ENCODE peak calls at places on chromosome 3, in four cellular contexts. D, B, K and I are unnamed samples.

GRCh38 chr3:130935761-130936160 is 41.9 kb downstream of the ATP2C1 start:
- DNase-seq in D (no peak), B (no peak), K (no peak), I (no peak)

GRCh38 chr3:186510374-186511079 is 33.7 kb downstream of the CRYGS start:
- DNase-seq in D (no peak), B (no peak), K (no peak), I (peak; percentile 18)

GRCh38 chr3:119469378-119470189 is 821 bp downstream of the POGLUT1 start:
- DNase-seq in D (no peak), B (no peak), K (no peak), I (no peak)

GRCh38 chr3:125008766-125009165 is 47.0 kb downstream of the HEG1 start:
- DNase-seq in D (no peak), B (no peak), K (no peak), I (no peak)

GRCh38 chr3:133330542-133330941 is 69.3 kb upstream of the BFSP2 start:
- DNase-seq in D (no peak), B (no peak), K (no peak), I (no peak)

GRCh38 chr3:63724987-63725386 is 72.5 kb downstream of the SNTN start:
- DNase-seq in D (no peak), B (peak; percentile 70), K (no peak), I (peak; percentile 93)

GRCh38 chr3:14915636-14916222 is 31.7 kb upstream of the NR2C2 start:
- DNase-seq in D (no peak), B (no peak), K (no peak), I (no peak)

GRCh38 chr3:171088984-171089754 is 62.6 kb upstream of the SLC2A2 start:
- DNase-seq in D (no peak), B (no peak), K (no peak), I (peak; percentile 87)

GRCh38 chr3:178083906-178084823 is 452.1 kb upstream of the KCNMB2 start:
- DNase-seq in D (no peak), B (no peak), K (no peak), I (no peak)

GRCh38 chr3:178078933-178079332 is 457.3 kb upstream of the KCNMB2 start:
- DNase-seq in D (peak; percentile 82), B (no peak), K (no peak), I (no peak)

GRCh38 chr3:178082508-178082907 is 453.7 kb upstream of the KCNMB2 start:
- DNase-seq in D (no peak), B (no peak), K (no peak), I (no peak)

GRCh38 chr3:178076718-178077117 is 459.5 kb upstream of the KCNMB2 start:
- DNase-seq in D (no peak), B (no peak), K (no peak), I (no peak)

DNA sequence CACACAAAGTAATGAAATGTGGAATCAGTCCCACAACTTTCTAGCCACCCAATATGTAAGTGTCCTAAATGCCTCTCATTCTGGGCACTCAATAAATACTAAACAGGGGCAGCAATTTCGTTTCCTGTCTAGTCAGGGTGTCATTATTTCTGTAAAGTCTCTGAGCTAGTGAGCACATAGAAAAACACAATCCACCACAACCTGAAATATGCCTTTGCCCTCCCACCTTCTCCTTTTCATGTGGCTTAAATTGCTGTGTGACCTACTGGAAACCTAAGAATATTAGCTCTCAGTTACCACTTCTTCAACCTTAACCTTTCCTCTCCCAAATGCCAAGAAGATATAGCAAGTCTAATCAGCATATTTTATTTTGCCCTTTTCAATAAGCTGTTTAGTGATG is 456.3 kb upstream of the KCNMB2 start:
- DNase-seq in D (no peak), B (no peak), K (no peak), I (no peak)
- H3K4me1 ChIP-seq in D (peaks cover 26% of the 10 kb centered on the region), B (peaks cover 7% of the 10 kb centered on the region), K (peaks cover 47% of the 10 kb centered on the region), I (no peaks in the 10 kb centered on the region)

DNA sequence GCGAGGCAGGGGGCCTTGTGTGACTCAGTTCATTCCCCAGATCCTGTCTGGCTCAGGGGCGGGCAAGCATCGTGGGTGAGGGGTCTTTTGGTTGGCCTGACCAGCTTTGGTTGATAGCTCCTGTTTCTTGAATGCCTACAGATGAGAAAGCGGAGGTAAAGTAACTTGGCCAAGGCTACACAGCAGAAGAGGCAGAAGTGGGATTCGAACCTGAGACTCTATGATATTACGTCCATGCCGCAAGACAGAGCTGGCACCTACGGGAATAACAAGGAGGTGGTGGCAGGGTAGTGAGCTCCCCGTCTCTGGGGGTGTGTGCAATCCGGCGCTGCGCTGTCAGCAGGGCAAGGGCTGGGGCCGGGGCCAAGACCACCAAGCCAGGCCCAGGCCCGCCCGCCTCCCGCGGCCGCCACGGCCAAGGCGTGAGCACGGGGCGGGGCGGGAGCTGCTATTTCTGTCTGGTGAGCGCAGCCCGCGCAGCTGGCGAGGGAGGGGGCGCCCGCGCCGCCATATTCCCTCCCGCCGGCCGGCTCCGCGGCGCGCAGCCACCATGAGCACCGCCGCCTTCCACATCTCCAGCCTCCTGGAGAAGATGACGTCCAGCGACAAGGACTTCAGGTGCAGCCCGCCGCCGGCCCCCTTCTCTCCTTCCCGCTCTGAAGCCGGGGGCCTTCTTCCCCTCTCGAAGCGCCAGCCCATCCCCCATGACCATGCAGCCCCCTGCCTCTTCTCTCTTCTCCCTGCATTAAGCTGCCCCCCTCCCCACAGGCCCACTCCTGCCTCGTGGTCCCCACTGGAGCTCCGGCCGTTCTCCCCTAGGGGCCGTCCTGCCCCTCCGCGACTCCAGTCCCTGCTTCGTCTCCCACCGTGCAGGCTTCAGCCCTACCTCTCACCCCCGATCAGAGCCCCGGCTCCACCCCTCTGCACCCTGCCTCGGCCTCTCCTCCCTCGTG is at the start of gene CAND2:
- DNase-seq in D (peak; percentile 75), B (peak; percentile 80), K (peak; percentile 80), I (no peak)
- H3K27ac ChIP-seq in D (peak within 1 kb of the TSS; percentile 94), B (no peak within 1 kb of the TSS), K (peak within 1 kb of the TSS; percentile 95), I (no peak within 1 kb of the TSS)

GRCh38 chr3:10599017-10599416 is 93.6 kb upstream of the ATP2B2 start:
- DNase-seq in D (no peak), B (no peak), K (no peak), I (no peak)
- H3K27me3 ChIP-seq in D (peaks cover 49% of the 10 kb centered on the region), B (no peaks in the 10 kb centered on the region), K (peaks cover 37% of the 10 kb centered on the region), I (peaks cover 13% of the 10 kb centered on the region)

GRCh38 chr3:7095116-7095515 is 234.2 kb downstream of the GRM7 start:
- DNase-seq in D (no peak), B (no peak), K (no peak), I (no peak)
- H3K4me1 ChIP-seq in D (no peaks in the 10 kb centered on the region), B (no peaks in the 10 kb centered on the region), K (no peaks in the 10 kb centered on the region), I (no peaks in the 10 kb centered on the region)

GRCh38 chr3:104596551-104596950 is 770.2 kb upstream of the ALCAM start:
- DNase-seq in D (no peak), B (peak; percentile 51), K (no peak), I (no peak)
- H3K27ac ChIP-seq in D (no peak overlapping the region), B (no peak overlapping the region), K (no peak overlapping the region), I (no peak overlapping the region)

DNA sequence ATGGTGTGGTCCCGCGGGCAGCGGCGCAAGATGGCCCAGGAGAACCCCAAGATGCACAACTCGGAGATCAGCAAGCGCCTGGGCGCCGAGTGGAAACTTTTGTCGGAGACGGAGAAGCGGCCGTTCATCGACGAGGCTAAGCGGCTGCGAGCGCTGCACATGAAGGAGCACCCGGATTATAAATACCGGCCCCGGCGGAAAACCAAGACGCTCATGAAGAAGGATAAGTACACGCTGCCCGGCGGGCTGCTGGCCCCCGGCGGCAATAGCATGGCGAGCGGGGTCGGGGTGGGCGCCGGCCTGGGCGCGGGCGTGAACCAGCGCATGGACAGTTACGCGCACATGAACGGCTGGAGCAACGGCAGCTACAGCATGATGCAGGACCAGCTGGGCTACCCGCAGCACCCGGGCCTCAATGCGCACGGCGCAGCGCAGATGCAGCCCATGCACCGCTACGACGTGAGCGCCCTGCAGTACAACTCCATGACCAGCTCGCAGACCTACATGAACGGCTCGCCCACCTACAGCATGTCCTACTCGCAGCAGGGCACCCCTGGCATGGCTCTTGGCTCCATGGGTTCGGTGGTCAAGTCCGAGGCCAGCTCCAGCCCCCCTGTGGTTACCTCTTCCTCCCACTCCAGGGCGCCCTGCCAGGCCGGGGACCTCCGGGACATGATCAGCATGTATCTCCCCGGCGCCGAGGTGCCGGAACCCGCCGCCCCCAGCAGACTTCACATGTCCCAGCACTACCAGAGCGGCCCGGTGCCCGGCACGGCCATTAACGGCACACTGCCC is 977 bp downstream of the SOX2 start:
- DNase-seq in D (no peak), B (peak; percentile 83), K (no peak), I (no peak)
- H3K27me3 ChIP-seq in D (peaks cover 100% of the 10 kb centered on the region), B (peaks cover 92% of the 10 kb centered on the region), K (peaks cover 100% of the 10 kb centered on the region), I (peaks cover 61% of the 10 kb centered on the region)

GRCh38 chr3:127216415-127217261 is 23.7 kb downstream of the PRR23E start:
- DNase-seq in D (no peak), B (no peak), K (no peak), I (no peak)

GRCh38 chr3:127213381-127213918 is 20.5 kb downstream of the PRR23E start:
- DNase-seq in D (no peak), B (no peak), K (no peak), I (no peak)

GRCh38 chr3:127217594-127218456 is 24.9 kb downstream of the PRR23E start:
- DNase-seq in D (no peak), B (no peak), K (no peak), I (peak; percentile 32)

GRCh38 chr3:127214990-127215389 is 22.1 kb downstream of the PRR23E start:
- DNase-seq in D (no peak), B (no peak), K (no peak), I (no peak)

GRCh38 chr3:127215714-127216414 is 22.9 kb downstream of the PRR23E start:
- DNase-seq in D (no peak), B (no peak), K (no peak), I (no peak)
- H3K4me1 ChIP-seq in D (peaks cover 6% of the 10 kb centered on the region), B (no peaks in the 10 kb centered on the region), K (peaks cover 5% of the 10 kb centered on the region), I (no peaks in the 10 kb centered on the region)